ENCODE peak calls at places on chromosomes 16 and 17, in five cellular contexts. B is right lobe of liver, W is A549, R is body of pancreas, Y is transverse colon. J is an unnamed sample.

GRCh38 chr17:73420897-73421296 is 109.1 kb upstream of the CDC42EP4 start:
- DNase-seq in W (peak), Y (no peak), R (no peak), B (no peak), J (peak)

GRCh38 chr17:50151041-50151936 is 812 bp upstream of the PPP1R9B start:
- DNase-seq in B (peak), Y (peak), W (peak), R (peak), J (peak)

GRCh38 chr16:51500306-51500705 is 349.2 kb upstream of the SALL1 start:
- DNase-seq in R (no peak), Y (no peak), W (peak), B (no peak), J (no peak)

GRCh38 chr16:1260101-1260670 is 4.3 kb downstream of the TPSD1 start:
- DNase-seq in Y (no peak), W (no peak), B (no peak), R (no peak), J (no peak)

GRCh38 chr17:4899341-4900230 is at the start of gene C17orf107:
- DNase-seq in Y (peak), W (no peak), B (peak), R (peak), J (no peak)

GRCh38 chr16:10256855-10257641 is 74.8 kb upstream of the GRIN2A start:
- DNase-seq in W (peak), R (peak), Y (peak), B (peak), J (peak)

GRCh38 chr16:82832861-82833260 is 206.1 kb downstream of the CDH13 start:
- DNase-seq in Y (no peak), R (no peak), B (no peak), W (no peak), J (peak)

GRCh38 chr17:41537990-41538389 is 9.9 kb upstream of the KRT19 start:
- DNase-seq in R (no peak), Y (no peak), B (no peak), W (no peak), J (no peak)

GRCh38 chr17:17387461-17388362 is 84.5 kb downstream of the NT5M start:
- DNase-seq in Y (peak), W (peak), B (peak), R (peak), J (no peak)

GRCh38 chr17:51590071-51590470 is 329.7 kb downstream of the UTP18 start:
- DNase-seq in W (no peak), Y (no peak), B (no peak), R (no peak), J (no peak)

GRCh38 chr17:61511480-61512182 is 59.4 kb downstream of the TBX4 start:
- DNase-seq in Y (no peak), R (no peak), B (no peak), W (no peak), J (no peak)

GRCh38 chr17:16122697-16123434 is 92.5 kb downstream of the NCOR1 start:
- DNase-seq in R (no peak), W (no peak), Y (no peak), B (no peak), J (no peak)

GRCh38 chr17:72634621-72635020 is 457.9 kb downstream of the SLC39A11 start:
- DNase-seq in R (no peak), W (no peak), B (no peak), Y (peak), J (no peak)

GRCh38 chr17:32494621-32495346 is 8.0 kb downstream of the CDK5R1 start:
- DNase-seq in Y (no peak), R (no peak), B (no peak), W (no peak), J (peak)

GRCh38 chr17:29623283-29623647 is 553 bp upstream of the CORO6 start:
- DNase-seq in B (no peak), R (no peak), W (no peak), Y (no peak), J (no peak)

GRCh38 chr17:29621751-29622194 is 939 bp downstream of the CORO6 start:
- DNase-seq in R (no peak), Y (no peak), B (no peak), W (no peak), J (no peak)

GRCh38 chr17:29624586-29624985 is 1.9 kb upstream of the CORO6 start:
- DNase-seq in R (no peak), B (no peak), W (no peak), Y (no peak), J (no peak)

GRCh38 chr17:29620779-29621500 is 1.8 kb downstream of the CORO6 start:
- DNase-seq in B (no peak), W (no peak), R (no peak), Y (no peak), J (no peak)

DNA sequence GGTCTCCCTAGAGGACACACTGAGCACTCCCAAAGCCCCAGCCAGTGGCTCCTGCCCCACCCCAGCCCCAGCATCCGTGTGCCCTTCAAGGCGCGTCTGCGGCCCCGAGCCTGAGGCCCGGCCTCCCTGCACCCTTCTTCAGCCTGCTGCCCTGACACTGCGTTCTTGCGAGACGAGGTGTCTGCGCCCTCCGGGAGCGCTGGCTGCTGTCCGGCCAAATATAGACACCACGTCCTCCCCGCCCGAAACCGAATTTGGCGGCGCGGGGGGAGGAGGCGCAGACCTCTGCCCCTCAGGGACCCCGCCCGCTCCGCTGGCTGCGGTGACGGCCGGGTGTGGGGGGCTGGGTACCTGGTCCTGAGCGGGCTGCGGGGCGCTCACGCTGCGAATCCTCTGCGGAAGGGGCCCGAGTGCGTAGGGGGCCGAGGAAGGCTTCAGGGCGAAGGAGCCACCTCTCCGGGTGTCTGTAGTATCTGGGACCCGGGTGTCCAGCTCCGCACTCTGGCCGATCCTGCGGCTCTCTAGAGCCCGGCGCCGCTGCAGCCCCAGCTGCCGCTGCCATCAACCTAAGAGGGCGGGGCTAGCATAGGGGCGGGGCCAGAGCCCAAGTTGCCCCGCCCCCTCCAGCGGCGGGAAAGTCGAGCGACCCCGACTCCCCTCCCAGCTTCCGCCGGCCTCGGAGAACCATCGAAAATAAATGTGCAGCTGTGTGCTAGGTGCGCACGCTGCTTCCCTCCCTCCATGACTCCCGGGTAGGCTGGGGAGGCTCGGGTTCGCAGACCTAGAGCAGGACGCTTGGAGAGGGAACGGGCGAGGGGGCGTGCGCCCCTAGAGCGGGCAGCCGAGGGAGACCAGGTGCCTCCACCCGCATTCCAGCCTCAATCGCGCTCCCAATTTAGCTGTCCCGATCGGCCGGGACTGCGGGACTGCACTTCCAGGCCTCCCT is at the start of gene CORO6:
- DNase-seq in W (peak), B (peak), R (peak), Y (peak), J (no peak)
- TF ChIP-seq POLR2A in W (peak), B (no peak), R (no peak), Y (no peak), J (peak)

DNA sequence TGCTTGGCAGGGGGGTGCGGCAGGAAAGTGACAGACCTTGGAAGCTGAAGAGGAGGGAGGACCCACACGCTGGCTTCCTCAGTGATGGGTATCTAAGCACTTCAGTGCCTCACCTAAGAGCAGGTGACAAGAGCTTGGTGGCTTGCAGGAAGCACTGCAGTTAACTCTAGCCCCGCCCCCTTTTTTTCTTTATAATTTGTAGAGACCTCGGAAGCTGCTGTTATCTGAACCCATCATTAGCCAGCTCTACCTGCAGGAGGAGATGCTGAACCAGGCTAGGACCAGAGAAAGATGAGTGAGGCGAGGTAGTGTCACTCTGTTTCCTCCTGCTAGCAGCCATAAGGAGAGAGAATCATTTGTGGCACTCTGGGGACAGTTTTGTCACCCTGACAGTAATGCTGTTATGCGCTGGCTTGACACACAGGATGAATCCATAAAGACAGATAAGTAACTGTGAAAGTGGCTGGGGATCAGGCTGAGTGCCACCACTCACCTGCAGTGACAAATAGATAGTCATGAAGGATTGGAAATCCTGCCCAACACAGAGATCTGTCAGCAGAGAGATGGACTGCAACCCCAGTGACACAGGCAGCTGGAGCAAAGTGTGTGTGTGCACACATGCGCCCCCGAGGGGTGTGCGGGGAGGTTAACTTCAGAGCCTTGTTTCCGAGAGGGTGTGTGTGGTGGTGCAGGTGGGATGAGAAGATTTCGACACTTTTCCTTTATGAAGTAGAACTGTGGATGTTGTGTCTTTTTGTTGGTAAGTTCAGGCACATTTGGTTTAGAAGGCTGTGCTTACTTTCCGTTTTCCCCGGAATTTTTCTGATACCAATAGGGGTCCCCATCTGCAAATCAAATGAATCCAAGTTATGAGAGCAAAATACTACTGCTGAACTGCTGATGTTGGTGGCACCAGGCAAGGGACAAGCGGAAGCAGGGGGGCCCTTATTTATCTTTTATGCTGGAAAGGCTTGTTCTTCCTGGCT is 223.9 kb downstream of the IRX3 start:
- DNase-seq in B (no peak), R (no peak), W (no peak), Y (no peak), J (no peak)
- TF ChIP-seq POLR2A in B (no peak), R (no peak), W (no peak), Y (no peak), J (no peak)

GRCh38 chr16:30535106-30535776 is 583 bp upstream of the ZNF747 start:
- DNase-seq in W (no peak), R (no peak), B (no peak), Y (no peak), J (no peak)

GRCh38 chr16:30533146-30533522 is 1.5 kb downstream of the ZNF747 start:
- DNase-seq in Y (no peak), R (no peak), B (peak), W (no peak), J (no peak)

GRCh38 chr16:30533748-30534367 is 800 bp downstream of the ZNF747 start:
- DNase-seq in W (no peak), Y (no peak), R (no peak), B (no peak), J (no peak)

GRCh38 chr16:30535777-30536190 is 1.1 kb upstream of the ZNF747 start:
- DNase-seq in Y (peak), B (peak), R (peak), W (peak), J (no peak)

GRCh38 chr16:30534368-30535105 is at the start of gene ZNF747:
- DNase-seq in B (peak), Y (peak), R (peak), W (peak), J (peak)
- TF ChIP-seq POLR2A in B (peak), Y (peak), R (peak), W (peak), J (peak)

DNA sequence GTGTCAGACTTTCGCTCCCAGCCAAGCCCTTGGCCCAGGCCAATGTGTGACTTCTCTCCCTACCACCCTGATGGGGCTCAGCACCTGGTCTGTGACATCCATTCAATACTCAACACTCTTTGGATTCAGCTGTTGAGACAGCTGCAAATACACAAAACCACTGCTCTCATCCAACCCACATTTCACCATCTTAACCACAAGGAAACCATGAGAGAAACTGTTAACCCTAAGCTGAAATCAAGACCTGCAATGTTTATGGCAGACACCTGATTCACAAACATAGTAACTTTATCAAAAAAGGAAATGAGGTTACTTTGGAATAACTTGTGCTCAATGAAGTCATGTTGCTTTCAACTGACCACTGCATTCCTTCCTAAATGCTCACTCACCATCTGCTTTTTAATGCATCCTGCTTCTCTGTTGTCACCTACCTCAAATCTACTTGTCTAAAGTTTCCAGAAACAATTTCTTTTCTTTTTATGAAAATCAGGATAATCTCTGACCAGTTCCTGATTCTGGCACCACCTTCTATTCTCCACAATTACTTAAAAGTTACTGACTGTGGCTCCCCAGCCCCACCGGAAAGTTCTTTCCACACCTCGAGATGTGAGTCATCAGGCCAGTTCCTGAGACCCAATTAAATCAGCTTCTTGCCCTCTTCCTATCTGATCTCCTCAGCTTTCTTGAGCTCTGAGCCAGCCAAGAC is 88.2 kb downstream of the NOG start:
- DNase-seq in W (no peak), R (no peak), Y (no peak), B (no peak), J (peak)
- TF ChIP-seq POLR2A in W (no peak), R (no peak), Y (no peak), B (no peak), J (no peak)

J was measured in H54.